ENCODE peak calls at places on chromosome 14, in seven cellular contexts. J is NCI-H1092 treated with DMSO at 0.1 percent for 48 hours; N is Right ventricle myocardium superior; B is NCI-H524; G is effector CD4-positive, alpha-beta T cell; C is NCI-H748 treated with DMSO at 0.1 percent for 48 hours; Y is posterior vena cava. E is an unnamed sample.
A peak's percentile ranks its signal among the peaks of the same experiment; 100 is the strongest.

GRCh38 chr14:68513838-68514610 is 278.8 kb downstream of the ZFP36L1 start:
- DNase-seq in J (no peak), N (no peak), B (no peak), G (no peak), C (no peak), Y (no peak), E (no peak)

GRCh38 chr14:86787782-86788181 is 1205.2 kb downstream of the GALC start:
- DNase-seq in J (no peak), N (no peak), B (peak; percentile 84), G (no peak), C (no peak), Y (no peak), E (peak; percentile 60)

GRCh38 chr14:90644882-90645281 is 171.3 kb downstream of the TTC7B start:
- DNase-seq in J (no peak), N (peak; percentile 70), B (no peak), G (no peak), C (no peak), Y (no peak), E (peak; percentile 70)

GRCh38 chr14:60760648-60761364 is 26.2 kb downstream of the MNAT1 start:
- DNase-seq in J (peak; percentile 36), N (no peak), B (no peak), G (no peak), C (peak; percentile 90), Y (no peak), E (no peak)

GRCh38 chr14:59349154-59349772 is 115.9 kb downstream of the GPR135 start:
- DNase-seq in J (no peak), N (no peak), B (no peak), G (no peak), C (no peak), Y (no peak), E (no peak)

GRCh38 chr14:96598332-96598928 is 96.2 kb downstream of the PAPOLA start:
- DNase-seq in J (no peak), N (no peak), B (no peak), G (no peak), C (no peak), Y (peak; percentile 67), E (no peak)

GRCh38 chr14:76666746-76667145 is 94.5 kb upstream of the VASH1 start:
- DNase-seq in J (no peak), N (no peak), B (no peak), G (no peak), C (no peak), Y (no peak), E (no peak)

GRCh38 chr14:38208825-38209562 is 1.3 kb downstream of the SSTR1 start:
- DNase-seq in J (peak; percentile 44), N (peak; percentile 36), B (peak; percentile 25), G (no peak), C (peak; percentile 43), Y (no peak), E (no peak)

GRCh38 chr14:36766974-36767373 is 105.3 kb downstream of the PAX9 start:
- DNase-seq in J (no peak), N (no peak), B (no peak), G (no peak), C (no peak), Y (no peak), E (no peak)

GRCh38 chr14:100822921-100823320 is 3.0 kb upstream of the MEG3 start:
- DNase-seq in J (no peak), N (peak; percentile 37), B (no peak), G (no peak), C (no peak), Y (no peak), E (no peak)

GRCh38 chr14:77031680-77032482 is 3.4 kb upstream of the IRF2BPL start:
- DNase-seq in J (peak; percentile 32), N (peak; percentile 51), B (no peak), G (no peak), C (no peak), Y (no peak), E (no peak)

GRCh38 chr14:95507174-95507573 is 9.3 kb downstream of the SYNE3 start:
- DNase-seq in J (no peak), N (peak; percentile 76), B (no peak), G (no peak), C (no peak), Y (peak; percentile 91), E (peak; percentile 63)

GRCh38 chr14:59919582-59920377 is at the start of gene LRRC9:
- DNase-seq in J (peak; percentile 97), N (peak; percentile 39), B (peak; percentile 99), G (no peak), C (peak; percentile 92), Y (peak; percentile 82), E (no peak)

GRCh38 chr14:35944847-35945246 is 118.7 kb downstream of the BRMS1L start:
- DNase-seq in J (no peak), N (no peak), B (peak; percentile 15), G (no peak), C (peak; percentile 7), Y (no peak), E (no peak)

GRCh38 chr14:31505411-31505810 is 17.6 kb upstream of the GPR33 start:
- DNase-seq in J (no peak), N (no peak), B (no peak), G (no peak), C (no peak), Y (no peak), E (peak; percentile 69)

GRCh38 chr14:103562385-103563088 is at the start of the genes BAG5 and COA8:
- DNase-seq in J (peak; percentile 83), N (peak; percentile 92), B (peak; percentile 86), G (peak; percentile 84), C (peak; percentile 78), Y (peak; percentile 96), E (no peak)

GRCh38 chr14:71855399-71856036 is 76.7 kb upstream of the RGS6 start:
- DNase-seq in J (peak; percentile 60), N (peak; percentile 82), B (peak; percentile 69), G (peak; percentile 19), C (peak; percentile 26), Y (peak; percentile 91), E (peak; percentile 8)

GRCh38 chr14:96662116-96662901 is 134.9 kb upstream of the VRK1 start:
- DNase-seq in J (no peak), N (no peak), B (no peak), G (no peak), C (peak; percentile 85), Y (no peak), E (no peak)

GRCh38 chr14:75636100-75636692 is 24.5 kb downstream of the ERG28 start:
- DNase-seq in J (peak; percentile 17), N (no peak), B (peak; percentile 95), G (no peak), C (no peak), Y (no peak), E (no peak)

E was measured in skeletal muscle cell.